ENCODE peak calls at places on chromosomes 3 and 15, in ten cellular contexts. A, D, Y, M, V, I, N, J, W and U are unnamed samples.

GRCh38 chr15:71249986-71250385 is 134.7 kb downstream of the THSD4 start:
- DNase-seq in A (no peak), D (no peak), Y (no peak), M (no peak), V (no peak), I (no peak), N (no peak), J (no peak), W (no peak), U (peak)

GRCh38 chr15:98790270-98790669 is 141.9 kb downstream of the IGF1R start:
- DNase-seq in A (no peak), D (no peak), Y (no peak), M (no peak), V (no peak), I (no peak), N (no peak), J (no peak), W (no peak), U (no peak)

GRCh38 chr3:109731639-109732473 is 394.5 kb upstream of the DPPA4 start:
- DNase-seq in A (no peak), D (peak), Y (peak), M (peak), V (peak), I (no peak), N (peak), J (no peak), W (peak), U (peak)

GRCh38 chr3:123636431-123636841 is 51.6 kb upstream of the HACD2 start:
- DNase-seq in A (no peak), D (no peak), Y (no peak), M (no peak), V (no peak), I (no peak), N (no peak), J (no peak), W (peak), U (no peak)

GRCh38 chr3:140205598-140205997 is 270.6 kb downstream of the CLSTN2 start:
- DNase-seq in A (no peak), D (no peak), Y (no peak), M (no peak), V (no peak), I (no peak), N (no peak), J (no peak), W (no peak), U (no peak)

GRCh38 chr15:63539517-63539916 is 35.1 kb downstream of the USP3 start:
- DNase-seq in A (no peak), D (no peak), Y (no peak), M (no peak), V (no peak), I (no peak), N (no peak), J (no peak), W (no peak), U (peak)

GRCh38 chr3:48222616-48223513 is at the start of gene CAMP:
- DNase-seq in A (peak), D (peak), Y (peak), M (no peak), V (peak), I (peak), N (no peak), J (peak), W (no peak), U (no peak)

GRCh38 chr3:169657351-169658124 is 6.0 kb downstream of the MECOM start:
- DNase-seq in A (no peak), D (no peak), Y (no peak), M (no peak), V (no peak), I (no peak), N (no peak), J (no peak), W (no peak), U (peak)

GRCh38 chr3:71110531-71111222 is 472.9 kb downstream of the FOXP1 start:
- DNase-seq in A (no peak), D (no peak), Y (no peak), M (no peak), V (no peak), I (no peak), N (no peak), J (no peak), W (no peak), U (no peak)

GRCh38 chr3:84547971-84548970 is 410.5 kb upstream of the CADM2 start:
- DNase-seq in A (no peak), D (peak), Y (peak), M (no peak), V (peak), I (no peak), N (no peak), J (no peak), W (peak), U (no peak)

GRCh38 chr3:100151024-100151707 is 36.9 kb upstream of the FILIP1L start:
- DNase-seq in A (no peak), D (no peak), Y (no peak), M (no peak), V (no peak), I (no peak), N (no peak), J (no peak), W (no peak), U (no peak)

GRCh38 chr3:154872089-154872488 is 208.0 kb upstream of the MME start:
- DNase-seq in A (no peak), D (no peak), Y (no peak), M (no peak), V (no peak), I (no peak), N (no peak), J (no peak), W (no peak), U (no peak)

GRCh38 chr15:46946953-46947352 is 770.4 kb upstream of the SEMA6D start:
- DNase-seq in A (no peak), D (no peak), Y (no peak), M (no peak), V (no peak), I (no peak), N (no peak), J (no peak), W (no peak), U (no peak)

GRCh38 chr3:124584245-124584551 is 146.1 kb upstream of the UMPS start:
- DNase-seq in A (no peak), D (no peak), Y (no peak), M (no peak), V (no peak), I (no peak), N (no peak), J (no peak), W (no peak), U (no peak)

GRCh38 chr3:50126287-50127211 is 28.6 kb upstream of the SEMA3F start:
- DNase-seq in A (no peak), D (no peak), Y (peak), M (no peak), V (peak), I (no peak), N (no peak), J (no peak), W (no peak), U (no peak)

GRCh38 chr3:187736418-187736871 is 8.8 kb downstream of the BCL6 start:
- DNase-seq in A (no peak), D (no peak), Y (peak), M (no peak), V (peak), I (no peak), N (no peak), J (no peak), W (no peak), U (peak)

GRCh38 chr15:100783760-100784492 is 95.7 kb upstream of the ALDH1A3 start:
- DNase-seq in A (peak), D (no peak), Y (peak), M (no peak), V (no peak), I (no peak), N (no peak), J (peak), W (no peak), U (no peak)

GRCh38 chr3:197426161-197426566 is 127.8 kb upstream of the DLG1 start:
- DNase-seq in A (no peak), D (no peak), Y (peak), M (no peak), V (peak), I (no peak), N (no peak), J (no peak), W (no peak), U (peak)

GRCh38 chr3:187964759-187965158 is 189.2 kb upstream of the LPP start:
- DNase-seq in A (no peak), D (no peak), Y (no peak), M (no peak), V (no peak), I (no peak), N (no peak), J (no peak), W (no peak), U (no peak)

GRCh38 chr3:17140670-17141505 is 256.1 kb downstream of the PLCL2 start:
- DNase-seq in A (no peak), D (peak), Y (peak), M (no peak), V (peak), I (no peak), N (no peak), J (no peak), W (no peak), U (peak)

GRCh38 chr3:153881201-153881600 is 240.0 kb upstream of the ARHGEF26 start:
- DNase-seq in A (no peak), D (no peak), Y (no peak), M (no peak), V (peak), I (no peak), N (no peak), J (no peak), W (no peak), U (no peak)

GRCh38 chr15:43769584-43770228 is 7.1 kb downstream of the ELL3 start:
- DNase-seq in A (peak), D (peak), Y (peak), M (peak), V (peak), I (no peak), N (peak), J (no peak), W (peak), U (peak)

GRCh38 chr3:52126036-52126435 is 28.2 kb downstream of the POC1A start:
- DNase-seq in A (no peak), D (no peak), Y (no peak), M (no peak), V (peak), I (no peak), N (no peak), J (no peak), W (no peak), U (no peak)

GRCh38 chr3:44685128-44685800 is 27.2 kb upstream of the ZNF502 start:
- DNase-seq in A (peak), D (peak), Y (peak), M (peak), V (peak), I (peak), N (peak), J (peak), W (peak), U (peak)

GRCh38 chr15:31347067-31347975 is 20.7 kb downstream of the KLF13 start:
- DNase-seq in A (no peak), D (peak), Y (no peak), M (peak), V (no peak), I (no peak), N (peak), J (no peak), W (no peak), U (no peak)

GRCh38 chr3:159825216-159825854 is 163.3 kb upstream of the IL12A start:
- DNase-seq in A (no peak), D (no peak), Y (peak), M (no peak), V (no peak), I (no peak), N (no peak), J (no peak), W (no peak), U (no peak)

GRCh38 chr3:164332856-164333802 is 745.2 kb downstream of the SI start:
- DNase-seq in A (no peak), D (no peak), Y (no peak), M (no peak), V (no peak), I (no peak), N (no peak), J (no peak), W (no peak), U (no peak)

GRCh38 chr3:31699309-31699953 is 166.7 kb downstream of the STT3B start:
- DNase-seq in A (no peak), D (no peak), Y (peak), M (no peak), V (no peak), I (no peak), N (no peak), J (no peak), W (no peak), U (peak)

GRCh38 chr3:138653567-138653966 is 45.0 kb downstream of the FAIM start:
- DNase-seq in A (no peak), D (no peak), Y (no peak), M (no peak), V (no peak), I (no peak), N (no peak), J (no peak), W (no peak), U (peak)

GRCh38 chr3:181868576-181868975 is 156.9 kb downstream of the SOX2 start:
- DNase-seq in A (no peak), D (peak), Y (no peak), M (no peak), V (no peak), I (no peak), N (no peak), J (no peak), W (no peak), U (no peak)

GRCh38 chr3:56415672-56416071 is 52.6 kb downstream of the ERC2 start:
- DNase-seq in A (peak), D (no peak), Y (peak), M (no peak), V (peak), I (no peak), N (no peak), J (no peak), W (no peak), U (no peak)

GRCh38 chr3:16377196-16377595 is 112.2 kb downstream of the OXNAD1 start:
- DNase-seq in A (no peak), D (peak), Y (no peak), M (peak), V (no peak), I (no peak), N (no peak), J (no peak), W (no peak), U (no peak)

GRCh38 chr3:113847664-113848461 is 9.3 kb downstream of the GRAMD1C start:
- DNase-seq in A (no peak), D (no peak), Y (no peak), M (no peak), V (no peak), I (no peak), N (no peak), J (no peak), W (no peak), U (no peak)